ENCODE peak calls at places on chromosomes 5 and 9, in seven cellular contexts. One of them, this sample, is unnamed.

GRCh38 chr5:155019601-155020226 is 6.2 kb downstream of the KIF4B start:
- DNase-seq in astrocyte: no peak
- DNase-seq in esophagus squamous epithelium: no peak
- DNase-seq in cardiac muscle cell: no peak
- DNase-seq in uterus: no peak
- DNase-seq in A549: no peak
- DNase-seq in MM.1S: no peak
- DNase-seq in this sample: no peak

GRCh38 chr5:180034564-180034963 is 37.0 kb downstream of the RNF130 start:
- DNase-seq in astrocyte: peak; percentile 57
- DNase-seq in esophagus squamous epithelium: no peak
- DNase-seq in cardiac muscle cell: no peak
- DNase-seq in uterus: no peak
- DNase-seq in A549: no peak
- DNase-seq in MM.1S: no peak
- DNase-seq in this sample: no peak

GRCh38 chr5:41871866-41872265 is 1.6 kb upstream of the OXCT1 start:
- DNase-seq in astrocyte: peak; percentile 77
- DNase-seq in esophagus squamous epithelium: no peak
- DNase-seq in cardiac muscle cell: peak; percentile 52
- DNase-seq in uterus: peak; percentile 29
- DNase-seq in A549: no peak
- DNase-seq in MM.1S: no peak
- DNase-seq in this sample: no peak

GRCh38 chr9:72185561-72185960 is 36.3 kb downstream of the GDA start:
- DNase-seq in astrocyte: no peak
- DNase-seq in esophagus squamous epithelium: no peak
- DNase-seq in cardiac muscle cell: no peak
- DNase-seq in uterus: no peak
- DNase-seq in A549: no peak
- DNase-seq in MM.1S: no peak
- DNase-seq in this sample: no peak

GRCh38 chr5:171055881-171056454 is 194.2 kb downstream of the RANBP17 start:
- DNase-seq in astrocyte: no peak
- DNase-seq in esophagus squamous epithelium: no peak
- DNase-seq in cardiac muscle cell: no peak
- DNase-seq in uterus: no peak
- DNase-seq in A549: no peak
- DNase-seq in MM.1S: no peak
- DNase-seq in this sample: no peak

GRCh38 chr9:123319541-123320339 is 36.3 kb upstream of the CRB2 start:
- DNase-seq in astrocyte: no peak
- DNase-seq in esophagus squamous epithelium: no peak
- DNase-seq in cardiac muscle cell: no peak
- DNase-seq in uterus: no peak
- DNase-seq in A549: no peak
- DNase-seq in MM.1S: no peak
- DNase-seq in this sample: no peak

GRCh38 chr5:143494162-143494561 is 90.7 kb upstream of the NR3C1 start:
- DNase-seq in astrocyte: peak; percentile 86
- DNase-seq in esophagus squamous epithelium: no peak
- DNase-seq in cardiac muscle cell: peak; percentile 83
- DNase-seq in uterus: no peak
- DNase-seq in A549: peak; percentile 49
- DNase-seq in MM.1S: no peak
- DNase-seq in this sample: no peak

GRCh38 chr9:91100878-91101450 is 260.8 kb downstream of the AUH start:
- DNase-seq in astrocyte: no peak
- DNase-seq in esophagus squamous epithelium: no peak
- DNase-seq in cardiac muscle cell: no peak
- DNase-seq in uterus: peak; percentile 47
- DNase-seq in A549: no peak
- DNase-seq in MM.1S: no peak
- DNase-seq in this sample: peak; percentile 78

GRCh38 chr9:2022560-2022959 is 7.4 kb downstream of the SMARCA2 start:
- DNase-seq in astrocyte: no peak
- DNase-seq in esophagus squamous epithelium: no peak
- DNase-seq in cardiac muscle cell: no peak
- DNase-seq in uterus: no peak
- DNase-seq in A549: no peak
- DNase-seq in MM.1S: no peak
- DNase-seq in this sample: no peak

GRCh38 chr5:84373506-84373905 is 11.2 kb downstream of the EDIL3 start:
- DNase-seq in astrocyte: peak; percentile 59
- DNase-seq in esophagus squamous epithelium: no peak
- DNase-seq in cardiac muscle cell: peak; percentile 20
- DNase-seq in uterus: no peak
- DNase-seq in A549: no peak
- DNase-seq in MM.1S: no peak
- DNase-seq in this sample: no peak

GRCh38 chr5:40165789-40166728 is 513.7 kb upstream of the PTGER4 start:
- DNase-seq in astrocyte: no peak
- DNase-seq in esophagus squamous epithelium: no peak
- DNase-seq in cardiac muscle cell: peak; percentile 3
- DNase-seq in uterus: no peak
- DNase-seq in A549: peak; percentile 15
- DNase-seq in MM.1S: no peak
- DNase-seq in this sample: no peak

GRCh38 chr5:1514027-1514818 is 9.5 kb downstream of the LPCAT1 start:
- DNase-seq in astrocyte: no peak
- DNase-seq in esophagus squamous epithelium: no peak
- DNase-seq in cardiac muscle cell: no peak
- DNase-seq in uterus: peak; percentile 10
- DNase-seq in A549: no peak
- DNase-seq in MM.1S: no peak
- DNase-seq in this sample: peak; percentile 56

GRCh38 chr5:1542755-1543154 is 19.0 kb upstream of the LPCAT1 start:
- DNase-seq in astrocyte: peak; percentile 64
- DNase-seq in esophagus squamous epithelium: no peak
- DNase-seq in cardiac muscle cell: peak; percentile 90
- DNase-seq in uterus: peak; percentile 39
- DNase-seq in A549: peak; percentile 86
- DNase-seq in MM.1S: no peak
- DNase-seq in this sample: peak; percentile 64

GRCh38 chr5:152084476-152084875 is 159.8 kb upstream of the GLRA1 start:
- DNase-seq in astrocyte: no peak
- DNase-seq in esophagus squamous epithelium: no peak
- DNase-seq in cardiac muscle cell: no peak
- DNase-seq in uterus: no peak
- DNase-seq in A549: no peak
- DNase-seq in MM.1S: no peak
- DNase-seq in this sample: no peak

GRCh38 chr5:8879248-8879647 is 666.6 kb downstream of the SEMA5A start:
- DNase-seq in astrocyte: no peak
- DNase-seq in esophagus squamous epithelium: no peak
- DNase-seq in cardiac muscle cell: no peak
- DNase-seq in uterus: no peak
- DNase-seq in A549: no peak
- DNase-seq in MM.1S: no peak
- DNase-seq in this sample: no peak

GRCh38 chr5:179526978-179527377 is 23.4 kb upstream of the RUFY1 start:
- DNase-seq in astrocyte: no peak
- DNase-seq in esophagus squamous epithelium: no peak
- DNase-seq in cardiac muscle cell: no peak
- DNase-seq in uterus: no peak
- DNase-seq in A549: no peak
- DNase-seq in MM.1S: no peak
- DNase-seq in this sample: no peak

GRCh38 chr5:5886812-5887486 is 464.5 kb downstream of the ICE1 start:
- DNase-seq in astrocyte: no peak
- DNase-seq in esophagus squamous epithelium: no peak
- DNase-seq in cardiac muscle cell: no peak
- DNase-seq in uterus: no peak
- DNase-seq in A549: peak; percentile 14
- DNase-seq in MM.1S: peak; percentile 67
- DNase-seq in this sample: no peak

GRCh38 chr5:124700930-124701458 is 45.4 kb downstream of the ZNF608 start:
- DNase-seq in astrocyte: no peak
- DNase-seq in esophagus squamous epithelium: no peak
- DNase-seq in cardiac muscle cell: no peak
- DNase-seq in uterus: no peak
- DNase-seq in A549: no peak
- DNase-seq in MM.1S: no peak
- DNase-seq in this sample: no peak

GRCh38 chr5:125719681-125720676 is 703.2 kb upstream of the GRAMD2B start:
- DNase-seq in astrocyte: peak; percentile 39
- DNase-seq in esophagus squamous epithelium: no peak
- DNase-seq in cardiac muscle cell: no peak
- DNase-seq in uterus: no peak
- DNase-seq in A549: no peak
- DNase-seq in MM.1S: no peak
- DNase-seq in this sample: no peak

GRCh38 chr9:136923881-136924280 is 20.7 kb downstream of the FBXW5 start:
- DNase-seq in astrocyte: no peak
- DNase-seq in esophagus squamous epithelium: no peak
- DNase-seq in cardiac muscle cell: no peak
- DNase-seq in uterus: no peak
- DNase-seq in A549: no peak
- DNase-seq in MM.1S: no peak
- DNase-seq in this sample: no peak

GRCh38 chr9:78103971-78104433 is 72.4 kb upstream of the GNAQ start:
- DNase-seq in astrocyte: no peak
- DNase-seq in esophagus squamous epithelium: no peak
- DNase-seq in cardiac muscle cell: no peak
- DNase-seq in uterus: no peak
- DNase-seq in A549: no peak
- DNase-seq in MM.1S: peak; percentile 75
- DNase-seq in this sample: no peak

GRCh38 chr9:15403155-15403554 is 19.5 kb upstream of the SNAPC3 start:
- DNase-seq in astrocyte: no peak
- DNase-seq in esophagus squamous epithelium: no peak
- DNase-seq in cardiac muscle cell: no peak
- DNase-seq in uterus: no peak
- DNase-seq in A549: peak; percentile 69
- DNase-seq in MM.1S: no peak
- DNase-seq in this sample: no peak

GRCh38 chr9:114448706-114449105 is 56.6 kb downstream of the WHRN start:
- DNase-seq in astrocyte: peak; percentile 49
- DNase-seq in esophagus squamous epithelium: no peak
- DNase-seq in cardiac muscle cell: peak; percentile 30
- DNase-seq in uterus: no peak
- DNase-seq in A549: no peak
- DNase-seq in MM.1S: no peak
- DNase-seq in this sample: no peak

GRCh38 chr9:113976915-113977314 is 100.8 kb downstream of the ZNF618 start:
- DNase-seq in astrocyte: no peak
- DNase-seq in esophagus squamous epithelium: no peak
- DNase-seq in cardiac muscle cell: no peak
- DNase-seq in uterus: no peak
- DNase-seq in A549: no peak
- DNase-seq in MM.1S: no peak
- DNase-seq in this sample: no peak

GRCh38 chr5:14414007-14414406 is 167.6 kb upstream of the OTULINL start:
- DNase-seq in astrocyte: no peak
- DNase-seq in esophagus squamous epithelium: no peak
- DNase-seq in cardiac muscle cell: no peak
- DNase-seq in uterus: no peak
- DNase-seq in A549: no peak
- DNase-seq in MM.1S: no peak
- DNase-seq in this sample: no peak

GRCh38 chr9:130682490-130683121 is 11.0 kb upstream of the EXOSC2 start:
- DNase-seq in astrocyte: peak; percentile 32
- DNase-seq in esophagus squamous epithelium: no peak
- DNase-seq in cardiac muscle cell: peak; percentile 78
- DNase-seq in uterus: peak; percentile 68
- DNase-seq in A549: peak; percentile 89
- DNase-seq in MM.1S: peak; percentile 56
- DNase-seq in this sample: peak; percentile 87

GRCh38 chr5:173057062-173057924 is 1.1 kb downstream of the CREBRF start:
- DNase-seq in astrocyte: peak; percentile 93
- DNase-seq in esophagus squamous epithelium: peak; percentile 97
- DNase-seq in cardiac muscle cell: peak; percentile 99
- DNase-seq in uterus: peak; percentile 98
- DNase-seq in A549: peak; percentile 99
- DNase-seq in MM.1S: peak; percentile 98
- DNase-seq in this sample: peak; percentile 99
- TF ChIP-seq CTCF in astrocyte: no peak
- TF ChIP-seq CTCF in esophagus squamous epithelium: no peak
- TF ChIP-seq CTCF in cardiac muscle cell: peak; percentile 18
- TF ChIP-seq CTCF in uterus: no peak
- TF ChIP-seq CTCF in A549: no peak
- TF ChIP-seq CTCF in MM.1S: no peak
- TF ChIP-seq CTCF in this sample: no peak

GRCh38 chr5:149792540-149792939 is 62.4 kb downstream of the PPARGC1B start:
- DNase-seq in astrocyte: no peak
- DNase-seq in esophagus squamous epithelium: no peak
- DNase-seq in cardiac muscle cell: no peak
- DNase-seq in uterus: no peak
- DNase-seq in A549: no peak
- DNase-seq in MM.1S: no peak
- DNase-seq in this sample: no peak
- H3K4me1 ChIP-seq in astrocyte: no peaks in the 10 kb centered on the region
- H3K4me1 ChIP-seq in esophagus squamous epithelium: peaks cover 78% of the 10 kb centered on the region
- H3K4me1 ChIP-seq in cardiac muscle cell: peaks cover 41% of the 10 kb centered on the region
- H3K4me1 ChIP-seq in uterus: peaks cover 13% of the 10 kb centered on the region
- H3K4me1 ChIP-seq in A549: peaks cover 37% of the 10 kb centered on the region
- H3K4me1 ChIP-seq in MM.1S: no peaks in the 10 kb centered on the region
- H3K4me1 ChIP-seq in this sample: peaks cover 76% of the 10 kb centered on the region

DNA sequence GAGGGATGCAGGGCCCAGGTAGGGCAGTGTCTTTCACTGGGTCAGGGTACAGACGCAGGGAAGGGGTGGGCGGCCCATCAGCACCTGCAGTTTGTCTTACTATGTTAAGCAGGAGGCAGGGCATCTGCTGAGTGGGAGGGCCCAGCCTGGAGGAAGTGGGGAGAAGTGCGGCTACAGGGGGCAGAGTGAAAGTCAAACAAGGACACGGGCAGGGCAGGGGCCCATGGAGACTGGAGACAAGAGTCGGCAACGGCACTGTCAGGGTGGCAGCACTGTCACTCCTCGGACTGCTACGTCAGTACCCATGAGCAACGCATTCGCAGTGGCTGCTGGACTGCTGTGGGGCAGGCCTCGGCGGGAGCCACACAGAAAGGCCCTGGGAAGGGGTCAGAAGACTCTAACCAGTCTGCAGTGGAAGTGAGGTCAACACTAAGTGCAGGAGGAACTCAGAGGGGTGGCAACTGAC is 19.7 kb downstream of the CAMSAP1 start:
- DNase-seq in astrocyte: no peak
- DNase-seq in esophagus squamous epithelium: no peak
- DNase-seq in cardiac muscle cell: no peak
- DNase-seq in uterus: no peak
- DNase-seq in A549: no peak
- DNase-seq in MM.1S: no peak
- DNase-seq in this sample: no peak
- H3K4me3 ChIP-seq in astrocyte: no peak overlapping the region
- H3K4me3 ChIP-seq in esophagus squamous epithelium: no peak overlapping the region
- H3K4me3 ChIP-seq in cardiac muscle cell: no peak overlapping the region
- H3K4me3 ChIP-seq in uterus: no peak overlapping the region
- H3K4me3 ChIP-seq in A549: no peak overlapping the region
- H3K4me3 ChIP-seq in MM.1S: no peak overlapping the region
- H3K4me3 ChIP-seq in this sample: no peak overlapping the region

DNA sequence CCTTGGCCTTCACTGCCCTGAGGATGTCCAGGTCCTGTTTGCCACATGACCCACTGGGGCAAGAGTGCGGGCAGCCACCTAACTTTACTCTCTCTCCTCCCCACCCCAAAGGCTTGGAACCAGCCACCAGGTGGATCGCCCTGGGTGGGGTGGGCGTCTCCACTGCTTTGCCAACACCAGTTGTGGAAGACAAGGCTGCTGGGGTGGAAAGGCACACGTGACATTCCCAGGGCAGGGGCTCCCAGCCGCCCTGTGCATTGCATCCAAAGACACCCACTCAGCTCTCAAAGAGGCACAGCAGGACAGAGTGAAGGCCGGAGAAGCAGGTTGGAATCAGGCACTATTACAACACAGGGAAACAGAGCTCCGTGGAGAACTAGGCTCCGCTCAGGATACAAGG is 162.2 kb downstream of the OLFM1 start:
- DNase-seq in astrocyte: no peak
- DNase-seq in esophagus squamous epithelium: no peak
- DNase-seq in cardiac muscle cell: no peak
- DNase-seq in uterus: no peak
- DNase-seq in A549: no peak
- DNase-seq in MM.1S: no peak
- DNase-seq in this sample: peak; percentile 35
- TF ChIP-seq CTCF in astrocyte: no peak
- TF ChIP-seq CTCF in esophagus squamous epithelium: no peak
- TF ChIP-seq CTCF in cardiac muscle cell: no peak
- TF ChIP-seq CTCF in uterus: no peak
- TF ChIP-seq CTCF in A549: no peak
- TF ChIP-seq CTCF in MM.1S: no peak
- TF ChIP-seq CTCF in this sample: no peak

This sample was measured in sigmoid colon.